ENCODE peak calls at places on chromosomes 2 and 18, in seven cellular contexts. F, W, X, N, Q, G and Y are unnamed samples.

GRCh38 chr2:240646061-240646899 is 21.0 kb downstream of the GPR35 start:
- DNase-seq in X (no peak), Q (no peak), N (no peak), F (peak), W (no peak), G (peak), Y (no peak)

GRCh38 chr2:69253033-69253535 is 133.9 kb downstream of the GFPT1 start:
- DNase-seq in W (no peak), G (no peak), X (no peak), Q (no peak), F (no peak), N (no peak), Y (no peak)

GRCh38 chr2:105802587-105802986 is 57.9 kb downstream of the NCK2 start:
- DNase-seq in G (no peak), X (peak), W (no peak), N (no peak), F (no peak), Q (no peak), Y (no peak)

GRCh38 chr2:112633708-112634107 is 12.0 kb upstream of the SLC20A1 start:
- DNase-seq in Q (no peak), G (no peak), W (no peak), X (no peak), F (no peak), N (no peak), Y (no peak)

GRCh38 chr2:48530033-48530804 is at the start of gene STON1:
- DNase-seq in Q (peak), N (peak), W (peak), G (no peak), F (peak), X (no peak), Y (no peak)

GRCh38 chr2:101109451-101110140 is 41.6 kb downstream of the TBC1D8 start:
- DNase-seq in F (no peak), Q (peak), W (no peak), G (no peak), N (no peak), X (no peak), Y (no peak)

GRCh38 chr2:20447437-20448245 is 767 bp downstream of the RHOB start:
- DNase-seq in F (peak), W (no peak), Q (peak), X (peak), G (no peak), N (no peak), Y (no peak)

GRCh38 chr2:147172493-147173185 is 672.2 kb upstream of the ACVR2A start:
- DNase-seq in G (no peak), F (no peak), N (no peak), X (no peak), W (no peak), Q (no peak), Y (no peak)

GRCh38 chr2:158815650-158816049 is 20.5 kb downstream of the DAPL1 start:
- DNase-seq in G (no peak), W (no peak), N (no peak), Q (no peak), X (no peak), F (no peak), Y (no peak)

GRCh38 chr2:231425291-231425810 is 29.8 kb downstream of the B3GNT7 start:
- DNase-seq in N (no peak), W (no peak), X (peak), F (no peak), G (no peak), Q (no peak), Y (no peak)

GRCh38 chr18:51212606-51213005 is 15.1 kb upstream of the MEX3C start:
- DNase-seq in G (no peak), W (peak), X (no peak), N (no peak), F (no peak), Q (no peak), Y (no peak)

GRCh38 chr2:29130295-29130694 is 15.1 kb downstream of the CLIP4 start:
- DNase-seq in F (no peak), Q (peak), W (peak), X (peak), G (no peak), N (peak), Y (no peak)

GRCh38 chr18:70931942-70932814 is 643.3 kb downstream of the SOCS6 start:
- DNase-seq in W (no peak), N (no peak), Q (peak), X (peak), F (no peak), G (no peak), Y (no peak)

GRCh38 chr18:59874166-59874565 is 25.6 kb upstream of the PMAIP1 start:
- DNase-seq in N (peak), W (no peak), G (no peak), F (no peak), X (peak), Q (no peak), Y (no peak)

GRCh38 chr2:109210431-109211200 is 81.6 kb downstream of the SH3RF3 start:
- DNase-seq in W (no peak), Q (no peak), N (no peak), F (peak), G (no peak), X (no peak), Y (no peak)

GRCh38 chr18:8654482-8655451 is 45.5 kb downstream of the RAB12 start:
- DNase-seq in Q (peak), F (no peak), W (no peak), X (no peak), G (no peak), N (no peak), Y (no peak)

GRCh38 chr2:194260185-194260584 is 1396.8 kb upstream of the SLC39A10 start:
- DNase-seq in X (no peak), F (no peak), Q (peak), W (no peak), G (no peak), N (no peak), Y (no peak)

GRCh38 chr2:12970861-12971260 is 254.1 kb downstream of the TRIB2 start:
- DNase-seq in F (no peak), N (peak), W (no peak), Q (no peak), X (no peak), G (no peak), Y (no peak)

GRCh38 chr2:205746408-205746785 is 64.1 kb downstream of the NRP2 start:
- DNase-seq in N (no peak), G (no peak), X (no peak), F (peak), W (peak), Q (no peak), Y (no peak)

GRCh38 chr2:48819206-48819605 is 63.7 kb upstream of the LHCGR start:
- DNase-seq in Q (no peak), F (no peak), G (no peak), N (no peak), W (no peak), X (no peak), Y (no peak)

GRCh38 chr2:205129531-205129930 is 552.8 kb upstream of the NRP2 start:
- DNase-seq in W (no peak), N (no peak), F (no peak), Q (no peak), X (no peak), G (no peak), Y (no peak)

GRCh38 chr2:182636694-182637093 is 79.4 kb upstream of the DNAJC10 start:
- DNase-seq in W (no peak), G (no peak), F (no peak), Q (peak), X (no peak), N (no peak), Y (no peak)

GRCh38 chr2:147045113-147045512 is 799.7 kb upstream of the ACVR2A start:
- DNase-seq in X (peak), W (peak), G (no peak), Q (peak), F (no peak), N (no peak), Y (peak)

GRCh38 chr18:75088021-75088506 is 120.9 kb downstream of the PTGR3 start:
- DNase-seq in F (no peak), X (no peak), G (no peak), N (no peak), Q (no peak), W (no peak), Y (no peak)

GRCh38 chr18:62957885-62958472 is 242.6 kb downstream of the PHLPP1 start:
- DNase-seq in N (no peak), W (peak), F (no peak), X (peak), Q (peak), G (no peak), Y (peak)

GRCh38 chr2:201116959-201117734 is 1.2 kb downstream of the CFLAR start:
- DNase-seq in F (peak), X (peak), W (peak), G (peak), Q (peak), N (peak), Y (no peak)
- H3K4me3 ChIP-seq in F (peak), X (peak), W (peak), G (peak), Q (peak), N (peak), Y (peak)

DNA sequence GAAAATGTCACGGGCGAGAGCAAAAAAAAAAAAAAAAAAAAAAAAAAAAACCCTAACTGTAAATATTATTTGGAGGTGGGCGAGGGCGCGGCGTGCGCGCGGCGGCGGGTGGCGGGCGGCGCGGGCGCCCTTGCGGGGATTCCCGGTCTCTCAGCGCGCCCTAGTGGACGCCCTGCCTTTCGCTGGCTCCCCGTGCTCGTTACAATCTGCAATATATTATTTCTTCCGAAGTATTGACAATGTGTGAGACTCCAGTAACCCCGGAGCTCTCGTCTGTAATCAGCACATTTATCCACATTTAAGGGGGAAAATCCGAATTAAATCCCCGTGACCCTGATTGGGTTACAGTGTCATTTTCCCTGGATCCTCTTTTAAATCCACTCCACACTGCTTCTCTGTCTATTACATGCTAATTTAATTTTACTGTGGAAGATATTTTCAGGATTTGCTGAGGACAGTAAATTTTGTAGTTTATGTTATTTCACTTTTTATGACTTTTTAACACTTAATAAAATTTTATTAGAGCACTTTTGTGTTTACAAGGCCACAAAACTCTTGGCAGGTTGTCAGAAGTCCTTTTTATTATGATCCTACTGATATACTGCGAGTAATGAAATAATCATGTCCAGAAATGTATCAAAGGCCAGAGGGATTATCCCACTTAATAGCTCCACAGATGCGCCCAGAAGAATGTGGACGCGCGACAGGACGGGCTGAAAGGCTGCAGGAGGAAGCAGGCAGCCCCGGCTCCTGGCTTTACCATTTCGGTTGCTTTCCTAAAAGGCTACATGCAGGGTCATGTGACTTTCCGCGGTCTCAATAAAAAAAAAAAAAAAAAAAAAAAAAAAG is 369.1 kb downstream of the MTX2 start:
- DNase-seq in Q (peak), X (peak), F (peak), W (peak), G (no peak), N (peak), Y (no peak)
- H3K4me3 ChIP-seq in Q (peak), X (peak), F (peak), W (peak), G (peak), N (peak), Y (peak)

GRCh38 chr18:47930844-47931706 is 616 bp upstream of the SMAD2 start:
- DNase-seq in N (peak), Q (peak), G (peak), X (peak), W (peak), F (peak), Y (peak)

GRCh38 chr18:47930086-47930843 is at the start of gene SMAD2:
- DNase-seq in N (peak), G (peak), W (peak), F (peak), X (peak), Q (peak), Y (peak)

GRCh38 chr18:47931707-47932103 is 1.2 kb upstream of the SMAD2 start:
- DNase-seq in F (no peak), G (peak), Q (peak), W (peak), X (peak), N (peak), Y (no peak)

GRCh38 chr18:47932170-47932569 is 1.7 kb upstream of the SMAD2 start:
- DNase-seq in W (no peak), F (no peak), Q (no peak), N (no peak), X (no peak), G (no peak), Y (no peak)

DNA sequence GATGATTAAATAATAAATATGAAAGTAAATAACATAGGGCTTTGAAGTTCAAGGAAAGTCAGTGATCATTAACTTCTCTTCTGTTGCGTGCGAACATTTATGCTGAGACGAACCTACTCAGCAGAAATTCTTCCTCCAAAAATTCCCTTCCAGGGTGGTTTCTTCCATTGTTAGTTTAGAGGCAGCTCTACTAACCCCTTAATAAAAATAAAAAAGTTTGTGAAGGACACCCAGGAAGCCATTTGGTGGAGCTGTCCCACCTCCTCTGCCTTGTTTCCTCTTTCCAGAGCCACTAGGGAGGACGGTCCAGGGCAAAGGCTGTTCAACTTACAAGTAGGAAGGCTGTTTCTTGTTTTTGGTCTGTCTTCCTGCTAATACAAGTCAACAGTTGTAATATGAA is 2.1 kb upstream of the SMAD2 start:
- DNase-seq in F (no peak), Q (peak), N (no peak), X (no peak), G (no peak), W (no peak), Y (no peak)
- H3K4me3 ChIP-seq in F (no peak), Q (no peak), N (no peak), X (no peak), G (no peak), W (no peak), Y (no peak)

GRCh38 chr2:33477473-33478468 is 1.3 kb downstream of the RASGRP3 start:
- DNase-seq in G (no peak), F (peak), W (no peak), Q (no peak), N (no peak), X (peak), Y (no peak)
- H3K4me3 ChIP-seq in G (peak), F (no peak), W (peak), Q (no peak), N (no peak), X (peak), Y (no peak)

GRCh38 chr2:71673402-71673795 is 220.0 kb downstream of the DYSF start:
- DNase-seq in W (no peak), Q (no peak), N (no peak), F (no peak), G (no peak), X (no peak), Y (no peak)
- H3K4me3 ChIP-seq in W (no peak), Q (no peak), N (no peak), F (no peak), G (no peak), X (no peak), Y (no peak)

GRCh38 chr2:197782121-197782520 is 3.0 kb downstream of the BOLL start:
- DNase-seq in X (no peak), N (no peak), Q (no peak), W (no peak), F (no peak), G (no peak), Y (no peak)

GRCh38 chr2:197784956-197785941 is at the start of gene BOLL:
- DNase-seq in G (no peak), W (no peak), N (no peak), Q (peak), F (no peak), X (no peak), Y (no peak)

DNA sequence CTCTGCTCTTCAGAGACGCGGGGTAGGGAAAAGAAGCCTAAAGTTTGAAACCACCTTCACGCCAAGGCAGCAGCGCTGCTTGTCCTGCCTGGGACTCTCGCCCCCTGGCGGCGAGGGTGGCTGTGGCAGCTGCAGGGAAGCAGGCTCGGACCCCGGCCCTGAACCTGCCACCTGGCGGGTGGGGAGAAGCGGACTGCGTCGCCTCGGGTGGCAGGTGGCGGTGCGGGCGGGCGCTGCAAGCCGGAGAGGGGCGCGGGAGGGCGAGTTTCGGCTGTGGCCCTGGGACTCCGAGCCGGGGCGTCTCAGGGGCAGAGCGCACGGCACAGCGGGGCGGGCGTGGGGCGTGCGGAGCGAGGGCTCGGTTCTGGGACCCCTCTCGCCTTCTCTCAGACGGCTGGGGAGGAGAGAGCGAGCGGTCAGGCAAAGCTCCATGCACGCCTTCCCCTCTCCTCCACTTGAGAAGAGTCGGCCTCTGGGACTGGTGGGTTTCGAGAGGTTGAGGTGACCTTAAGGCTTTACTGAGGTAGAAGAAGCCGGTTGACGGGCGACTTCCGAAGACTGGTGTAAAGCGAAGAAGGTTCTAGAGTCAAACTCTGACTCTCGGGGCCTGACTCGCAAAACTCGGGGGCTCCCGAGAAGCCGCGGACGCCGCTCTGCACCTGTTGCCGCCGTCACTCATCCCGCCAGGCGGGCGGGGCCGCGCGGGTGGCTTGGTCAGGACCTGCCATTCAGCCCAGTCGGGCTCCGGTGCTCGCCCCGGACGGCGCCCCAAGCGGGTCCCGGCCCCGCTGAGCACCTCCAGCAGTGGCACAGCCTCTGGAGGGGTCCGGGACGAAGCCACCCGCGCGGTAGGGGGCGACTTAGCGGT is 1.1 kb upstream of the BOLL start:
- DNase-seq in Q (peak), N (no peak), W (no peak), G (no peak), X (peak), F (no peak), Y (peak)
- H3K4me3 ChIP-seq in Q (peak), N (no peak), W (no peak), G (peak), X (peak), F (peak), Y (peak)